ENCODE peak calls at places on chromosomes 5 and 9, in seven cellular contexts. P is cardiac muscle cell, F is tibial nerve, L is fibroblast of lung, I is A673, W is PC-9, E is kidney. S is an unnamed sample. For H3K36me3 and H3K4me1, the result is how much of the 10 kb centered on the place peaks cover.

GRCh38 chr5:174446446-174446845 is 277.9 kb upstream of the MSX2 start:
- DNase-seq in P (no peak), F (no peak), L (no peak), I (no peak), W (no peak), E (no peak), S (no peak)

GRCh38 chr5:16410338-16410737 is 55.3 kb downstream of the ZNF622 start:
- DNase-seq in P (no peak), F (no peak), L (no peak), I (no peak), W (peak), E (no peak), S (no peak)

GRCh38 chr9:4238522-4238921 is 61.3 kb downstream of the GLIS3 start:
- DNase-seq in P (no peak), F (no peak), L (no peak), I (no peak), W (no peak), E (no peak), S (no peak)

GRCh38 chr5:127647361-127647958 is 1.4 kb upstream of the CTXN3 start:
- DNase-seq in P (no peak), F (no peak), L (no peak), I (no peak), W (no peak), E (no peak), S (no peak)

GRCh38 chr5:40396312-40396711 is 283.4 kb upstream of the PTGER4 start:
- DNase-seq in P (no peak), F (no peak), L (no peak), I (no peak), W (peak), E (no peak), S (no peak)

GRCh38 chr9:72509635-72510034 is 11.8 kb upstream of the TMC1 start:
- DNase-seq in P (no peak), F (no peak), L (no peak), I (no peak), W (peak), E (no peak), S (no peak)

GRCh38 chr5:72156921-72157320 is 49.6 kb downstream of the MAP1B start:
- DNase-seq in P (no peak), F (no peak), L (peak), I (no peak), W (no peak), E (no peak), S (no peak)

GRCh38 chr5:55356896-55357295 is 49.1 kb downstream of the MTREX start:
- DNase-seq in P (no peak), F (no peak), L (no peak), I (no peak), W (no peak), E (no peak), S (no peak)

GRCh38 chr5:1759378-1759970 is 40.2 kb downstream of the MRPL36 start:
- DNase-seq in P (no peak), F (peak), L (no peak), I (no peak), W (no peak), E (no peak), S (no peak)

GRCh38 chr5:10192309-10192708 is 57.4 kb downstream of the ATPSCKMT start:
- DNase-seq in P (no peak), F (no peak), L (peak), I (no peak), W (no peak), E (no peak), S (no peak)

GRCh38 chr9:89975586-89975985 is 370.8 kb downstream of the GADD45G start:
- DNase-seq in P (no peak), F (no peak), L (no peak), I (no peak), W (no peak), E (no peak), S (no peak)

GRCh38 chr5:17257705-17258273 is 40.4 kb downstream of the BASP1 start:
- DNase-seq in P (no peak), F (no peak), L (no peak), I (no peak), W (no peak), E (no peak), S (no peak)

GRCh38 chr5:26763151-26763550 is 275.2 kb downstream of the CDH9 start:
- DNase-seq in P (no peak), F (no peak), L (no peak), I (no peak), W (no peak), E (no peak), S (no peak)

GRCh38 chr9:132293145-132293721 is 61.6 kb downstream of the SETX start:
- DNase-seq in P (no peak), F (no peak), L (no peak), I (no peak), W (no peak), E (no peak), S (no peak)

GRCh38 chr9:132295181-132295580 is 59.6 kb downstream of the SETX start:
- DNase-seq in P (no peak), F (no peak), L (no peak), I (no peak), W (no peak), E (no peak), S (no peak)
- H3K36me3 ChIP-seq in P (under half), F (under half), L (under half), I (half or more), W (under half), E (half or more), S (half or more)

DNA sequence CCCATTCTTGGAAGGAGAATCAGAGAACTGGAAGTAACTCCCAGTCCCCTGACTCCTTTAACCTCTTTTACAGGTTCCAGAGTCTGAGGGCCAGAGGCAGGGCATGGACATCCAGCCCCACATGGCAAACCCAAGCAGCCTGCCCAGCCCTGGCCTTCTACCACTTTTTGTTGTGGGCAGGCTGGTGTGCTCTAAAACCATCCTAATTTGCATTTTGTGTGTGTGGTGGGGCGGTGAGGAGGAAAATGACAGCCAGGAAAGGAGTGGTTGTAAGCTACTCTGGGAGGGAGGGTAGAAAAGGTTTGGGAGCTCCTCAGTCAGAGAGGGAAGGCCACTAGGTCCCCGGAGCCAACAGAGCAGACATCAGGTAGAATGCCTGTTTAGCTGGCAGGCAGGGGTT is 90.6 kb downstream of the PSD2 start:
- DNase-seq in P (no peak), F (no peak), L (no peak), I (no peak), W (no peak), E (no peak), S (no peak)
- TF ChIP-seq CTCF in P (no peak), F (no peak), L (no peak), I (no peak), W (no peak), E (no peak), S (no peak)

DNA sequence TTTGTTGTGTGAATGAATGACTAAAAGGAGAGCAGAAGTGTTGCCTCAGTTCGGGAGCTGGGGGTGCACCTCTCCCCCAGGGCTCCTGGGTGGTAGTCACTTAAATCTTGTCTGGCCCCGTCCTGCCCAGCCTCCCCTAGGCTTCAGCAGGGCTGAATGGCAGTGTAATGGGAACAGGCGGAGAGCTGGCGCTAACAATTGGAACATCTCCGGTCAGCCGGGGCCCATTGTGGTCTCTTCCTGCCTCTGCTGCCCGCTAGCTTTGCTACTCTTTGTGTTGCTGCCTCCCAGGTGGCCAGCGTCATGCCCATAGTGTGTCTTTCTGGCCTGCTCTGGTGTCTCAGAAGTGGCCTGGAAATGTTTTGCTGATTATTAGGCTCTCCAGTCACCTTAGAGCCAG is 62.3 kb downstream of the RGS3 start:
- DNase-seq in P (no peak), F (no peak), L (no peak), I (no peak), W (no peak), E (no peak), S (peak)
- H3K4me1 ChIP-seq in P (under half), F (under half), L (under half), I (under half), W (under half), E (under half), S (half or more)

DNA sequence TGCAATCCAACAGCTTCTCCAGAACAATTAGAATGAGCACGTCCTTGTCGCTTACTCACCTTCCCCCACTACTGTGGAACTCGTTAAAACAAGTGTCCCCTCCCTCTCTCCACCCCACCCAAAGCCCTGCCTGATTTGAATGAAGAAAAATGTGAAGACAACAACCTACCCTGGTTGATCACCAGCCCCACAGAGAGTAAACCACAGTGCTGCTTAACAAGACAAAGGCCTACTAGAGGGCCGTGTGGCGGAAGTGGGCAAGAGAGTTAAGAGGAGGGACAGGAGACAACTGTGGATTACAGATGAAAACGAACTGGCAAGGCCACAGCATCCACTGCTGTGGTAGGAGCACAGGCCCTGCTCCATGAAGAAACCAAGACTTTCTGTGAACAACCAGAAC is 51.1 kb downstream of the CDK5RAP2 start:
- DNase-seq in P (no peak), F (no peak), L (no peak), I (no peak), W (no peak), E (no peak), S (no peak)
- H3K36me3 ChIP-seq in P (under half), F (under half), L (under half), I (half or more), W (under half), E (under half), S (half or more)